ENCODE peak calls at places on chromosomes 3 and 15, in six cellular contexts. O, M, N, Z, L and B are unnamed samples.

GRCh38 chr15:29686445-29687203 is 135.6 kb downstream of the TJP1 start:
- DNase-seq in O (no peak), M (no peak), N (no peak), Z (no peak), L (no peak), B (no peak)

GRCh38 chr15:72313881-72314280 is 6.1 kb downstream of the CELF6 start:
- DNase-seq in O (no peak), M (no peak), N (no peak), Z (no peak), L (no peak), B (no peak)

GRCh38 chr15:88394553-88395159 is 72.5 kb downstream of the MRPL46 start:
- DNase-seq in O (no peak), M (no peak), N (no peak), Z (no peak), L (no peak), B (no peak)

GRCh38 chr15:66834863-66835557 is 133.0 kb downstream of the SMAD6 start:
- DNase-seq in O (no peak), M (no peak), N (no peak), Z (no peak), L (no peak), B (no peak)

GRCh38 chr15:68201879-68202261 is 3.3 kb downstream of the CALML4 start:
- DNase-seq in O (no peak), M (no peak), N (no peak), Z (no peak), L (no peak), B (no peak)

GRCh38 chr15:39508536-39508935 is 72.3 kb upstream of the THBS1 start:
- DNase-seq in O (no peak), M (no peak), N (no peak), Z (no peak), L (no peak), B (no peak)

GRCh38 chr3:52851348-52851747 is 16.5 kb upstream of the MUSTN1 start:
- DNase-seq in O (no peak), M (peak), N (no peak), Z (no peak), L (no peak), B (peak)

GRCh38 chr15:96402403-96402802 is 71.9 kb downstream of the NR2F2 start:
- DNase-seq in O (no peak), M (no peak), N (no peak), Z (no peak), L (no peak), B (no peak)

GRCh38 chr3:67781218-67781617 is 126.8 kb upstream of the SUCLG2 start:
- DNase-seq in O (no peak), M (no peak), N (no peak), Z (no peak), L (no peak), B (no peak)

GRCh38 chr15:75042730-75043508 is 19.5 kb downstream of the PPCDC start:
- DNase-seq in O (peak), M (no peak), N (no peak), Z (peak), L (peak), B (peak)

GRCh38 chr3:54599741-54600140 is 328.1 kb downstream of the LRTM1 start:
- DNase-seq in O (no peak), M (no peak), N (no peak), Z (peak), L (no peak), B (no peak)

GRCh38 chr3:41102053-41102556 is 97.2 kb upstream of the CTNNB1 start:
- DNase-seq in O (no peak), M (no peak), N (no peak), Z (no peak), L (no peak), B (no peak)

GRCh38 chr15:74193305-74193718 is 9.3 kb downstream of the STRA6 start:
- DNase-seq in O (no peak), M (no peak), N (peak), Z (no peak), L (no peak), B (no peak)

GRCh38 chr15:81075272-81075671 is 58.8 kb upstream of the CFAP161 start:
- DNase-seq in O (no peak), M (no peak), N (no peak), Z (no peak), L (no peak), B (no peak)

GRCh38 chr3:65596511-65597224 is 442.1 kb downstream of the MAGI1 start:
- DNase-seq in O (no peak), M (no peak), N (no peak), Z (no peak), L (no peak), B (no peak)

GRCh38 chr3:127458698-127459097 is 131.8 kb downstream of the TPRA1 start:
- DNase-seq in O (no peak), M (no peak), N (no peak), Z (no peak), L (no peak), B (peak)

GRCh38 chr3:42500909-42501308 is 1.5 kb upstream of the VIPR1 start:
- DNase-seq in O (no peak), M (no peak), N (no peak), Z (no peak), L (no peak), B (no peak)

GRCh38 chr15:36791849-36792618 is 212.6 kb downstream of the CDIN1 start:
- DNase-seq in O (no peak), M (no peak), N (no peak), Z (no peak), L (no peak), B (no peak)

GRCh38 chr15:33623010-33623409 is 312.2 kb downstream of the RYR3 start:
- DNase-seq in O (no peak), M (no peak), N (no peak), Z (no peak), L (no peak), B (no peak)

GRCh38 chr3:94062513-94063404 is at the start of the genes DHFR2 and NSUN3:
- DNase-seq in O (peak), M (peak), N (peak), Z (peak), L (peak), B (peak)

GRCh38 chr3:192917508-192918274 is at the start of gene MB21D2:
- DNase-seq in O (peak), M (peak), N (peak), Z (peak), L (no peak), B (peak)

GRCh38 chr3:133745981-133746721 is at the start of gene TF:
- DNase-seq in O (no peak), M (no peak), N (no peak), Z (peak), L (no peak), B (no peak)

GRCh38 chr3:112774293-112774926 is 72.3 kb downstream of the CD200R1L start:
- DNase-seq in O (no peak), M (no peak), N (no peak), Z (no peak), L (no peak), B (no peak)

GRCh38 chr3:86655096-86655495 is 335.9 kb downstream of the VGLL3 start:
- DNase-seq in O (no peak), M (no peak), N (no peak), Z (no peak), L (no peak), B (no peak)

GRCh38 chr3:156472150-156472549 is 82.8 kb downstream of the SSR3 start:
- DNase-seq in O (no peak), M (no peak), N (no peak), Z (no peak), L (no peak), B (no peak)

GRCh38 chr3:4688411-4688810 is 195.3 kb downstream of the ITPR1 start:
- DNase-seq in O (no peak), M (no peak), N (no peak), Z (no peak), L (no peak), B (no peak)

GRCh38 chr15:99324082-99324620 is 72.9 kb downstream of the LRRC28 start:
- DNase-seq in O (no peak), M (no peak), N (peak), Z (no peak), L (peak), B (no peak)